ENCODE peak calls at places on chromosome 14, in eight cellular contexts. C is HCT116, S is IMR-90, O is K562, Z is HepG2, A is body of pancreas, H is upper lobe of left lung, I is A549. J is an unnamed sample.

GRCh38 chr14:74985028-74985310 is 17.8 kb upstream of the EIF2B2 start:
- ATAC-seq in C (no peak), S (no peak), O (no peak), Z (peak), A (no peak), H (no peak), I (no peak), J (no peak)

GRCh38 chr14:85529803-85530574 is at the start of gene FLRT2:
- ATAC-seq in C (no peak), S (peak), O (no peak), Z (no peak), A (peak), H (peak), I (no peak), J (no peak)

GRCh38 chr14:71001742-71002141 is 94.5 kb downstream of the PCNX1 start:
- ATAC-seq in C (no peak), S (no peak), O (no peak), Z (no peak), A (no peak), H (no peak), I (no peak), J (no peak)

GRCh38 chr14:74867673-74868072 is 8.3 kb downstream of the PROX2 start:
- ATAC-seq in C (no peak), S (peak), O (no peak), Z (peak), A (no peak), H (peak), I (no peak), J (no peak)

GRCh38 chr14:81205639-81206038 is 15.1 kb downstream of the GTF2A1 start:
- ATAC-seq in C (no peak), S (no peak), O (no peak), Z (no peak), A (no peak), H (no peak), I (no peak), J (no peak)

GRCh38 chr14:81673930-81674329 is 140.3 kb upstream of the SEL1L start:
- ATAC-seq in C (no peak), S (no peak), O (no peak), Z (no peak), A (no peak), H (no peak), I (no peak), J (no peak)

GRCh38 chr14:29216774-29217232 is 450.2 kb downstream of the FOXG1 start:
- ATAC-seq in C (no peak), S (no peak), O (no peak), Z (peak), A (no peak), H (no peak), I (no peak), J (no peak)

GRCh38 chr14:55458800-55459577 is 18.6 kb upstream of the TBPL2 start:
- ATAC-seq in C (no peak), S (peak), O (no peak), Z (no peak), A (no peak), H (peak), I (no peak), J (no peak)

GRCh38 chr14:70935135-70935534 is 27.9 kb downstream of the PCNX1 start:
- ATAC-seq in C (no peak), S (no peak), O (no peak), Z (peak), A (no peak), H (no peak), I (no peak), J (no peak)

GRCh38 chr14:58979325-58979724 is 209.1 kb upstream of the DAAM1 start:
- ATAC-seq in C (no peak), S (no peak), O (no peak), Z (no peak), A (peak), H (no peak), I (no peak), J (no peak)

GRCh38 chr14:63759454-63759853 is 31.6 kb upstream of the SGPP1 start:
- ATAC-seq in C (no peak), S (no peak), O (no peak), Z (no peak), A (no peak), H (peak), I (no peak), J (no peak)

GRCh38 chr14:38279556-38279955 is 23.7 kb upstream of the CLEC14A start:
- ATAC-seq in C (no peak), S (no peak), O (no peak), Z (no peak), A (no peak), H (no peak), I (no peak), J (no peak)

GRCh38 chr14:94395900-94396574 is 7.6 kb upstream of the SERPINA1 start:
- ATAC-seq in C (no peak), S (no peak), O (no peak), Z (peak), A (peak), H (no peak), I (no peak), J (no peak)

GRCh38 chr14:21536395-21537087 is 10.4 kb upstream of the SALL2 start:
- ATAC-seq in C (no peak), S (peak), O (no peak), Z (peak), A (no peak), H (peak), I (no peak), J (no peak)

GRCh38 chr14:70032447-70032846 is 153.2 kb downstream of the SMOC1 start:
- ATAC-seq in C (peak), S (peak), O (no peak), Z (peak), A (peak), H (no peak), I (peak), J (no peak)

GRCh38 chr14:21825147-21825743 is 151.6 kb upstream of the OR4E1 start:
- ATAC-seq in C (peak), S (no peak), O (peak), Z (peak), A (no peak), H (no peak), I (peak), J (no peak)

GRCh38 chr14:84409435-84409834 is 1120.5 kb upstream of the FLRT2 start:
- ATAC-seq in C (no peak), S (no peak), O (no peak), Z (no peak), A (no peak), H (no peak), I (no peak), J (no peak)

GRCh38 chr14:65296876-65297275 is 115.7 kb upstream of the FUT8 start:
- ATAC-seq in C (no peak), S (no peak), O (no peak), Z (no peak), A (no peak), H (no peak), I (no peak), J (no peak)

DNA sequence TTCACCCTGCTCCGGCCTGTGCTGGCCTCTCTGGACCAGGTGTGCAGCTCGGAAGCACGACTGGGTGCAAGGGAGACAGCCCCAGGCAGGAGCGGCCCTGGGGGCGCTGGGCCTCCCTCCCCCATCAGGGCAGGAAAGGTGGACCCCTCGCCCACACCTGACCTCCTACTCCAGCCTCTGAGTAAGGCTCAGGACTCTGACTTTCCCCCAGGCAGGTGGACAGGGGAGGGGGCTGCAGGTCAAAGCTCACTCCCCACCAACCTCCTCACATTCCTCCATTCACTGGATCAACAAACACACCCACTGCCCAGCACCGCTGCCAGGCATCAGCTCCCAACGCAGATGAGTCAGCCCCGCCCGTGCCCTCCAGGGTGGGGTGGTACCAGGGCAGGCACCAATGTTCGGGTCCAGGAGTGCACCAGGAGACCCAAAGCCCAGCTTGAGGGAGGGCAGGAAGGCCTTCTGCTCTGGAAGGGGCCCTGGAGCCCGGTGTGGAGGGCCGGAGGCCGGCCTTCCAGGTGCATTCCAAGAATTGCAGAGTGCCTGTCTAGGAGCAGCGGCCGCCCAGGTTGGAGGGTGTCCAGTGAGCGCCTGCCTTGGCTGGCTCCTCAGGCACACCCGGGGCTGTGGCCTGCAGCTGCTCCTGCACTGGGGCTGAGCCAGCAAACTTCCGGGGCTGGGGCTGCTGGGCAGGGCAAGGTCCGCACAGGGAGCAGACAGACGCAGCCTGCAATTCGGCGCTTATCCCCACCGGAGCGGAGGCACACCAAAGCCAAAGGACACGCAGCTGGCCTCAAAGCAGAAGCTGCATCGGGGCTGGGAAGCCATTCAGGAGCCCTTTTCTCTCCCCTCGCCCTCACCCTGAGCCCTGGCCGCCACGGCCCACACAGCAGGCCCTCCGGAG is 1.6 kb upstream of the INF2 start:
- ATAC-seq in C (peak), S (peak), O (peak), Z (peak), A (peak), H (peak), I (peak), J (peak)
- TF ChIP-seq POLR2A in C (no peak), S (no peak), O (no peak), Z (no peak), A (peak), H (no peak), I (peak), J (no peak)

DNA sequence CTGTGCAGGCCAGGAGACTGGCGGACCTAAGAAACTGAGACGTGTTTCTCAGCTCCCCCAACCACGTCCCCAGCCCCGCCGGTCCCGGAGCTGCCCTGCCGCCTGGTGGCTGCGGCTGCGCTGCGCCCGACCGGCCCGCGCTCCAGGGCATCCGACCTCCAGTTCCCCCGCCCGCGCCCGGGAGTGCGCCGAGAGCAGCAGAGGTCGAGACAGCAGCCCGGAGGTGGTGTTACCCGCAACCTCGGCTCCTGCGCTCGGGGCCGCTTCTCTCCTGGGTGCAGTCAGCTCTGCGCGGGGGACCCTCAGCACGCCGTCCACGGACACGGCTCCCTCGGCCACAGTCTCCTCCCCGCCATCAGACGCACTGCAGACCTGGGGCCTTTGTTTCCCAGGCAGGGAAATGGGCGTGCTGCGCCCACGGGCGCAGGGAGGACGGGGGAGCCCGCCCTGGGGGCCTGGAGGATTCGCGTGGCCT is 21.6 kb upstream of the GPR132 start:
- ATAC-seq in C (peak), S (peak), O (peak), Z (peak), A (peak), H (peak), I (peak), J (peak)
- TF ChIP-seq POLR2A in C (no peak), S (no peak), O (peak), Z (no peak), A (peak), H (no peak), I (peak), J (no peak)

DNA sequence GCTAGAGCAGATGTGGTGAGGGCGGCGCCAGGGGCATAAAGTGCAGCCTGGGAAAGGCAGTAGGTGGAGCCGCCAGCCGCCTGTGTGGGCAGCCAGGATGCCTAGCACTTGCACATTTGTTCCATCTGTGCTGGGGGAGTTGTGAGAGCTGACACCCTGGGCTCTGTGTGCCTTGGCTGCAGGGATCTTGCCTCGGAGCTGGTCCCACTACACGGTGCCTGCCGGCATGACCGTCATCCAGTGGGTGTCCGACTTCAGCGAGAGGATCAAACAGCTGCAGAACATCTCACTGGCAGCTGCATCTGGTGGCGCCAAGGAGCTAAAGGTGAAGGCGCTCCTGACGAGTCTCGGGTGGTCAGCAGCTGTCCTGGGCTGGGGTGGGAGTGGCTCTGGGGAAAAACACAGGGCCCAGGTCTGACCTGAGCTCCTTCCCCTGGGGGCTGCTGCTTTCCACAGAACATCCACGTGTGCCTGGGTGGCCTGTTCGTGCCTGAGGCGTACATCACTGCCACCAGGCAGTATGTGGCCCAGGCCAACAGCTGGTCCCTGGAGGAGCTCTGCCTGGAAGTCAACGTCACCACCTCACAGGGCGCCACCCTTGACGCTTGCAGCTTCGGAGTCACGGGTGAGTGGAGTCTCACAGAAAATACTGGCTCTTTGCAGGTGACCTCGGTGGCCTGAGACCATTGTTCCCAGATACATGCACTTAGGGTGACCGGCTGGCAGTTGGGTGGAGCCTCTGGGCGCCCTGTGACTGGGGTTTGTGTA is 37.4 kb downstream of the HSP90AA1 start:
- ATAC-seq in C (no peak), S (no peak), O (no peak), Z (no peak), A (no peak), H (no peak), I (peak), J (no peak)
- TF ChIP-seq POLR2A in C (no peak), S (no peak), O (no peak), Z (no peak), A (no peak), H (no peak), I (no peak), J (no peak)

GRCh38 chr14:100374891-100375272 is 51.7 kb downstream of the SLC25A47 start:
- ATAC-seq in C (no peak), S (no peak), O (no peak), Z (no peak), A (no peak), H (no peak), I (no peak), J (no peak)

GRCh38 chr14:100374270-100374669 is 51.1 kb downstream of the SLC25A47 start:
- ATAC-seq in C (no peak), S (no peak), O (no peak), Z (no peak), A (no peak), H (no peak), I (no peak), J (no peak)

GRCh38 chr14:100370003-100370402 is 46.9 kb downstream of the SLC25A47 start:
- ATAC-seq in C (no peak), S (no peak), O (no peak), Z (no peak), A (no peak), H (no peak), I (no peak), J (no peak)

GRCh38 chr14:100371773-100372172 is 48.6 kb downstream of the SLC25A47 start:
- ATAC-seq in C (no peak), S (no peak), O (no peak), Z (no peak), A (no peak), H (no peak), I (no peak), J (no peak)

DNA sequence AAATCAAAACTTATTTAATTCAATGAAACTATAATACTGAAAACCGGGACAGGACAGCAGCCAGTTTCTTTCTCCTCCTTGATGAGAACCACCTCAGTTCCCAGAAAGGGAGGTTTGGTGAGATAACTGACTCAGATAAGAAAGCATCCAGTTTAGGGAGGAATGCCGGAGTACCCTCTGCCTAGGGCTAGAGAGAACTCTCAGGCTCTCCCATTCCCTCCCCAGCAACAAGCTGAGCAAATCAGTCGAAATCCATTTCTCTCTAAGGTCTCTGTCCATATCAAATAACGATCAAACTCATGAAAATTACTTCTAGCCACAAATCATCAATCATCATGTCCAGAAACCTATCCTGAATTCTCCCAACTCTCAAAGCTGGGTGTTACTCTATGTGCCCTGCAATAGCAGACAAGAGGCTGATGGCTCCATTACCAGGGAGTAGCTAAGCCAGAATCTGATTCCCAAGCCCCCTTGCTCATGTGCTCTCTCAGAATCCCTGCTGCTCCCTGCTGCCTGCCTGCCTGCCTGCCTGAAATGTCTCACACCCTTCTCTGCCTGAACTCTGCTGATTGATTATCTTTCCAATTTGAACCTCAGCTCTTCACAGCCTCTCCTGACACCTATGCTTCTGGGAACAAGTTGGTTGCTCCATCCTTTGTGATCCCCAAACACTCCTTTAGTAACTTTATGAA is 49.4 kb downstream of the SLC25A47 start:
- ATAC-seq in C (no peak), S (no peak), O (peak), Z (no peak), A (no peak), H (no peak), I (no peak), J (no peak)
- TF ChIP-seq POLR2A in C (no peak), S (no peak), O (peak), Z (no peak), A (no peak), H (no peak), I (no peak), J (no peak)

GRCh38 chr14:51849095-51849494 is 11.3 kb upstream of the GNG2 start:
- ATAC-seq in C (no peak), S (no peak), O (no peak), Z (no peak), A (no peak), H (no peak), I (no peak), J (no peak)

GRCh38 chr14:51848120-51848519 is 12.3 kb upstream of the GNG2 start:
- ATAC-seq in C (no peak), S (no peak), O (no peak), Z (no peak), A (no peak), H (no peak), I (no peak), J (no peak)

GRCh38 chr14:51845811-51846210 is 14.6 kb upstream of the GNG2 start:
- ATAC-seq in C (no peak), S (no peak), O (no peak), Z (no peak), A (no peak), H (no peak), I (no peak), J (no peak)

GRCh38 chr14:51847489-51847796 is 13.0 kb upstream of the GNG2 start:
- ATAC-seq in C (no peak), S (no peak), O (no peak), Z (no peak), A (no peak), H (no peak), I (no peak), J (no peak)

DNA sequence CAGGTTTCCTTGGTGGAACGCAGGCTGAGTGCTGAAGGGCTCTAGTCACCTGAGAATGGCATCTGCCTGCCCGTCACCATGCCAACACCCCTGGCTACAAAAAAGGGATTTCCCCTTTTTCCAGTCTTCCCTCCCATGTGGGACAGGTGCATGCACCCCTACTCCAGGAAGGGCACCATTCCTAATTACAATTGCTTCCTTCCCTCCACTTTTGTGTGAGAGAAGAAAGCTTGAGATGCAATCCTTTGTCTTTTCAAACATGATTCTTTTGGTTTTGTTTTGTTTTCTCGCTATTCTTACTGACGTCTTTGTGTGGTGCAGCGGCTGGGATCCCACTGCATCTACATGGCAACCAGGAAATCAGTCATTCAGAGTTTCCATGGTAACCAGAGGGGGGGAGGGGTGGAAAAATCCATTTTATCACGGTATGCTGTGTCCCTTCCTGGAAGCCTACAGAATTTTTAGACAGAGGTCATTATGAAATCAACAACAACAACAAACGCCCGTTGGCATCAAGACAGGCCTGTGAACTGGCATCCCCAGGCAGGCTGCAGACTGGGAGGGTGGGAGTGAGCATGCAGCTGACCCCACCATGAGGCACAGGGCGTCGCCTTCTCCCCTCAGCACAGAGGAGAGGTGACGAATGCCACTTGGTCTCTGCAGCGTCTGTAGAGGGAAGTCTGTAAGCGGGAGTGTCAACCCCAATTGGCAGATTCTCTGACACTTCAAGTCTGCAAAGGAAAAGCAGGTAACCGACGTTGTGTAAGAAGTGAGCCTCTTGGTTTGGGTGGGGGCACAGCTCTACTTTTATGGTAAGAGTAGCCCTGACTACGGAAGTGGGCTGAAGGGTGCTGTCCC is 13.6 kb upstream of the GNG2 start:
- ATAC-seq in C (no peak), S (no peak), O (peak), Z (no peak), A (peak), H (peak), I (no peak), J (peak)
- TF ChIP-seq POLR2A in C (no peak), S (no peak), O (no peak), Z (no peak), A (no peak), H (no peak), I (no peak), J (no peak)

DNA sequence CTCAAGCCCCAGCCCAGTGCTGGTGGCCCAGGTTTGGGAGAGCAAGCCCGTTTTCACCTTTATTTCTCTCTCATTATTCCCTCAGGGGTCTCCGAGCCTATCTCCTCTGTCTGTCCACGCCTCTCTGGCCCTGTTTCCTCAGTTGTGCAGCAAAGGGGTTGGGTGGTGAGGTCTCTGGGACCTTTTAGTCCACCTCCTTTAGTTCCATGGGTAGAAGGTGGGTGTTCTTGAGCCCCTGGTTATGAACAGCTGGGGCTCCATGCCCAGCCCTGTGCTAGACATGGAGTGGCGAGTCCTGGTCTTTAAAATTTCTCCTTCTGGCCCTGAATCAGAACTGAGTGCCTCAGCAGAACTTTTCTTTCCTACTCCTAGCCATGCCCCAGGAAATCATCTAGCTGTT is 1.3 kb upstream of the NGB start:
- ATAC-seq in C (no peak), S (no peak), O (no peak), Z (no peak), A (no peak), H (no peak), I (no peak), J (no peak)
- TF ChIP-seq POLR2A in C (no peak), S (no peak), O (no peak), Z (no peak), A (no peak), H (no peak), I (no peak), J (no peak)

GRCh38 chr14:96501746-96502620 is at the start of gene PAPOLA:
- ATAC-seq in C (peak), S (peak), O (peak), Z (peak), A (peak), H (peak), I (peak), J (peak)
- TF ChIP-seq POLR2A in C (peak), S (peak), O (peak), Z (peak), A (peak), H (peak), I (peak), J (peak)

J was measured in gastroesophageal sphincter.